ENCODE peak calls at places on chromosomes 13 and 19, in eight cellular contexts. U, R, H, M, L, N, T and C are unnamed samples.

GRCh38 chr13:53250272-53250875 is 221.8 kb downstream of the OLFM4 start:
- DNase-seq in U (peak), R (no peak), H (no peak), M (no peak), L (no peak), N (peak), T (peak), C (peak)

GRCh38 chr19:50909240-50910070 is 1.7 kb downstream of the KLK4 start:
- DNase-seq in U (peak), R (no peak), H (no peak), M (no peak), L (no peak), N (peak), T (peak), C (no peak)

GRCh38 chr19:18795540-18795939 is 4.4 kb upstream of the COMP start:
- DNase-seq in U (no peak), R (no peak), H (no peak), M (no peak), L (no peak), N (no peak), T (no peak), C (no peak)

GRCh38 chr19:47161876-47162489 is 31.3 kb downstream of the SAE1 start:
- DNase-seq in U (no peak), R (no peak), H (no peak), M (no peak), L (no peak), N (no peak), T (no peak), C (no peak)

GRCh38 chr19:46721269-46722003 is 4.5 kb upstream of the PRKD2 start:
- DNase-seq in U (peak), R (no peak), H (no peak), M (peak), L (no peak), N (no peak), T (peak), C (no peak)

GRCh38 chr19:6744381-6745288 is 5.2 kb downstream of the TRIP10 start:
- DNase-seq in U (no peak), R (peak), H (no peak), M (peak), L (peak), N (peak), T (peak), C (peak)

GRCh38 chr19:47415953-47416666 is 3.2 kb downstream of the MEIS3 start:
- DNase-seq in U (no peak), R (no peak), H (no peak), M (no peak), L (no peak), N (no peak), T (no peak), C (no peak)

GRCh38 chr13:55160911-55161310 is 1979.8 kb upstream of the PRR20A start:
- DNase-seq in U (no peak), R (no peak), H (no peak), M (no peak), L (no peak), N (no peak), T (no peak), C (no peak)

GRCh38 chr19:55115446-55116065 is 1.9 kb downstream of the PPP1R12C start:
- DNase-seq in U (no peak), R (no peak), H (no peak), M (peak), L (peak), N (no peak), T (no peak), C (no peak)

GRCh38 chr13:27559714-27560113 is 60.6 kb downstream of the LNX2 start:
- DNase-seq in U (no peak), R (no peak), H (peak), M (no peak), L (no peak), N (no peak), T (no peak), C (no peak)

GRCh38 chr19:36850646-36851442 is at the start of gene ZNF345:
- DNase-seq in U (peak), R (peak), H (peak), M (peak), L (peak), N (peak), T (peak), C (peak)

GRCh38 chr13:43307921-43308433 is 284.6 kb downstream of the DNAJC15 start:
- DNase-seq in U (peak), R (peak), H (no peak), M (peak), L (peak), N (peak), T (no peak), C (peak)

GRCh38 chr19:55092423-55093318 is 17.0 kb downstream of the EPS8L1 start:
- DNase-seq in U (no peak), R (no peak), H (peak), M (peak), L (no peak), N (no peak), T (no peak), C (no peak)

GRCh38 chr19:13784731-13785452 is 10.4 kb upstream of the ZSWIM4 start:
- DNase-seq in U (peak), R (peak), H (peak), M (peak), L (peak), N (peak), T (no peak), C (peak)

GRCh38 chr13:51177188-51177587 is 45.0 kb upstream of the FAM124A start:
- DNase-seq in U (no peak), R (no peak), H (no peak), M (no peak), L (no peak), N (no peak), T (no peak), C (no peak)

GRCh38 chr19:29940971-29941585 is 961 bp upstream of the URI1 start:
- DNase-seq in U (no peak), R (no peak), H (no peak), M (no peak), L (no peak), N (no peak), T (no peak), C (no peak)

GRCh38 chr19:49154279-49154678 is 917 bp downstream of the HRC start:
- DNase-seq in U (no peak), R (no peak), H (no peak), M (no peak), L (no peak), N (no peak), T (no peak), C (no peak)

GRCh38 chr19:12913871-12914690 is 5.0 kb downstream of the SYCE2 start:
- DNase-seq in U (peak), R (no peak), H (peak), M (no peak), L (no peak), N (peak), T (no peak), C (no peak)

GRCh38 chr19:42114412-42114811 is 17.8 kb downstream of the POU2F2 start:
- DNase-seq in U (no peak), R (no peak), H (no peak), M (no peak), L (no peak), N (no peak), T (no peak), C (no peak)

GRCh38 chr13:44906758-44907157 is 82.5 kb downstream of the NUFIP1 start:
- DNase-seq in U (no peak), R (peak), H (no peak), M (no peak), L (peak), N (no peak), T (no peak), C (no peak)

GRCh38 chr13:34357435-34358232 is 539.7 kb downstream of the RFC3 start:
- DNase-seq in U (no peak), R (peak), H (no peak), M (no peak), L (no peak), N (no peak), T (no peak), C (peak)

GRCh38 chr19:15464394-15465385 is at the start of gene RASAL3:
- DNase-seq in U (no peak), R (no peak), H (peak), M (no peak), L (no peak), N (no peak), T (no peak), C (no peak)

GRCh38 chr13:106232680-106233079 is 302.8 kb downstream of the EFNB2 start:
- DNase-seq in U (no peak), R (no peak), H (no peak), M (no peak), L (no peak), N (no peak), T (no peak), C (no peak)

GRCh38 chr19:6610934-6611370 is 20.0 kb upstream of the CD70 start:
- DNase-seq in U (no peak), R (no peak), H (no peak), M (no peak), L (no peak), N (no peak), T (no peak), C (no peak)

GRCh38 chr13:81247711-81248110 is 906.8 kb upstream of the SPRY2 start:
- DNase-seq in U (no peak), R (no peak), H (no peak), M (no peak), L (no peak), N (no peak), T (no peak), C (no peak)

GRCh38 chr19:32649751-32650150 is 25.2 kb downstream of the ANKRD27 start:
- DNase-seq in U (no peak), R (peak), H (no peak), M (no peak), L (no peak), N (no peak), T (no peak), C (no peak)

GRCh38 chr13:34515201-34515600 is 426.9 kb upstream of the NBEA start:
- DNase-seq in U (no peak), R (no peak), H (no peak), M (no peak), L (no peak), N (no peak), T (no peak), C (no peak)

GRCh38 chr13:33123066-33123940 is 107.1 kb downstream of the KL start:
- DNase-seq in U (peak), R (no peak), H (no peak), M (no peak), L (no peak), N (peak), T (no peak), C (no peak)

GRCh38 chr13:113034451-113035208 is 65.6 kb downstream of the MCF2L start:
- DNase-seq in U (peak), R (peak), H (no peak), M (no peak), L (peak), N (peak), T (peak), C (no peak)

GRCh38 chr13:106375085-106375484 is 160.4 kb downstream of the EFNB2 start:
- DNase-seq in U (no peak), R (no peak), H (no peak), M (no peak), L (no peak), N (no peak), T (no peak), C (no peak)

GRCh38 chr19:47456721-47457478 is 14.8 kb downstream of the SLC8A2 start:
- DNase-seq in U (no peak), R (no peak), H (no peak), M (peak), L (no peak), N (no peak), T (no peak), C (no peak)

GRCh38 chr19:16919496-16919895 is 30.7 kb downstream of the F2RL3 start:
- DNase-seq in U (no peak), R (no peak), H (no peak), M (no peak), L (no peak), N (no peak), T (no peak), C (no peak)

GRCh38 chr13:81917829-81918228 is 1576.9 kb upstream of the SPRY2 start:
- DNase-seq in U (no peak), R (no peak), H (no peak), M (no peak), L (no peak), N (no peak), T (no peak), C (no peak)

GRCh38 chr19:8585894-8586750 is 8.9 kb upstream of the MYO1F start:
- DNase-seq in U (peak), R (no peak), H (peak), M (no peak), L (no peak), N (no peak), T (no peak), C (no peak)

DNA sequence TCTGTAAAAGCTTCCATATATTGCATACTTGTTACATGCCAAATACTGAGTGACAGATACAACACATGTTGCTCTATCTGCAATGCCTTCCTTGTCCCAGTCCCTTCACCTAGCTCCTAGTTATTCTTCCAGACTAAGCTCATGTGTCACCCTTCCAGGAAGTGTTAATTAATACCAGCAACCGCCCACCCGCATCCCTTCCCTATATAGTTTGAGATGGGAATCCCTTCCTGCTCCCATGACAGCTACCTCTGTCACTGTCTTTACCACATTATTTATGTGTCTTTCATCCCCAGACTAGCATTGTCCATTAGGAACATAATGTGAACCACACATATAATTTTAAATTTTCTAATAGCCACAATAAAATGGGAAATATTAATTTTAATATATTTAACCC is 49.5 kb upstream of the FRY start:
- DNase-seq in U (no peak), R (no peak), H (no peak), M (no peak), L (no peak), N (no peak), T (no peak), C (no peak)
- H3K27ac ChIP-seq in U (no peak), R (no peak), H (no peak), M (no peak), L (no peak), N (no peak), T (peak), C (no peak)

DNA sequence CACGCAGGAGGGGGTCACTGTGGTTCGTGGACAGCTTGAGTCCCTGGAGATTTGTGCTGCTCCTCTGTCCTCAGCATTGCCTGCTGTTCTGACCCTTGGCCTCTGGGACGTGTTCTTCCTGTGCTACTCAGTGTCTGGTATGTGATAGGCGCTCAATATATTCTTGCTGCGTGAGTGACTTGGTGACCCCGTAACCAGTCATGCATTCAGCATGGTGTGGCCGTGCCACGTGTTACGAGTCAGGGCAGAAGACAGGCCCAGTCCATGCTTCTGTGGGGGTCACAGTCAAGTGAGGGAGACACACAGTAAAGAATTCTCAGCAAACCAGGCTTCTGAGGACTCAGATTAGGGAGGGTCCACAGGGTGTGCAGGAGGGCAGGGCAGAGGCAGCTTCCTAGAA is 7.8 kb downstream of the PPP1R37 start:
- DNase-seq in U (no peak), R (no peak), H (no peak), M (no peak), L (no peak), N (no peak), T (no peak), C (no peak)
- H3K27ac ChIP-seq in U (no peak), R (peak), H (no peak), M (no peak), L (no peak), N (no peak), T (no peak), C (no peak)

GRCh38 chr19:28170066-28170465 is 1042.9 kb downstream of the UQCRFS1 start:
- DNase-seq in U (no peak), R (no peak), H (no peak), M (no peak), L (no peak), N (no peak), T (no peak), C (no peak)
- H3K27ac ChIP-seq in U (no peak), R (no peak), H (no peak), M (no peak), L (no peak), N (no peak), T (no peak), C (no peak)

GRCh38 chr13:67943116-67943515 is 713.0 kb upstream of the PCDH9 start:
- DNase-seq in U (no peak), R (no peak), H (no peak), M (no peak), L (no peak), N (no peak), T (no peak), C (no peak)
- H3K27ac ChIP-seq in U (no peak), R (no peak), H (no peak), M (no peak), L (no peak), N (no peak), T (no peak), C (no peak)

DNA sequence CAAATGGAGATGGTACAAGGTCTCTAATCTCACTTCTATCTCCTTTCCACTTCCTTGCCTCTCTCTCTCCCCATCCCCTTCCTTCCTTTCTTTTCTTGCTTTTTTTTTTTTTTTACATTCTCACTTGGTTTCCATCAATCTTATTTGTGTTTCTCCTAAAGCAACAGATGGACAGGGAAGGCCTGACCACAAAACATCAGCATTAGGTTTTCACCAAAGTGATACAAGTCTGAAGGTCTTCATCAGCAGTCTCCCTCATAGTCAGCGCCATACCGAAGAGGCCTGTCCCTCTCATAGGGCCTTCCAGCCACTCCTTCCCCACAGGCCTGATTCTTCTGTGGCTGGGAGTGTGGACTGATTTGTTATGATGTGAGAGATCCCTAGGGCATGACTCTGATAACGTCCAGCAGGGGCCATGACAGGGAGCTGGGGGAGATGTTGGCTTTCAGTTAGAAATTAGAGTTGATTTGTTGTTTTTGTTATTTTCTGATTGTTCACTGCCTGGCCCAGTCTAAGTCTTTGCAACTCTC is 158.7 kb downstream of the SLC7A1 start:
- DNase-seq in U (no peak), R (no peak), H (no peak), M (no peak), L (no peak), N (no peak), T (no peak), C (no peak)
- H3K27ac ChIP-seq in U (no peak), R (no peak), H (no peak), M (no peak), L (peak), N (no peak), T (no peak), C (no peak)

DNA sequence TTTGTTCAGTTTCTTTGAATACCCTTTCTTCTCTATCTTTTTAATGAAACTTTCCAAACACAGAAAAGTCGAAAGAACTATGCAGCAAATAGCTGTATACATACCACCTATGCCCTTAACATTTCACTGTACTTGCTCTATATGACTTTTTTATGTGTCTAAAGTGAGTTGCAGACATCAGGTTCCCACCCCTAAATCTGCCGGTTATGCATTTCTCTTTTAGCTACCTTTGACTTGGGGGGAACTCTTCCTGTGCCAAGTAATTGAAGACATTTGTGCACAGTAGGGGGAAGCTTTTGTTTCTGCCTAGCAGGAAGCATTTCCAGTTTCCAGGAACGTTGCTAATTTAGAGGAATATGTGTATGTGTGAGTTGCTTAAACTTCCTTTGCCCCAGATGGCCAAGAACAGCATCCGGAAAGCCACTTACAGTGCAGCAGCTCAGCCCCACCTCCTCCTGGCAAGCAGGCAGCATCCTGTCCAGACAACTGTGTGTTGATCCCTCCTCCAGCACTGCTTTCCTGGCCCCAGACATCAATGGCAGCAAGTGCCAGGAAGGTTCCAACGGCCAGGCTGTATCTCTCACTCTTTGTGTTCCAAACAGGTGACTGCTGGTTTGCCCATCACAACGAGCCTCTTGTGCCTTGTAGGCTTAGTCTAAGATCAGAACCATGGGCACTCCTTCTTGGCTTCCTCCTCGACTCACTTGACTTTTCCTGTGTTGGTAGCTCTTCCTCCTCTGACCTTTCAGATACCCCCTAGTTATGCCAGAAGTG is 14.7 kb upstream of the GRAMD1A start:
- DNase-seq in U (no peak), R (peak), H (peak), M (peak), L (no peak), N (no peak), T (no peak), C (no peak)
- H3K27ac ChIP-seq in U (no peak), R (no peak), H (no peak), M (no peak), L (no peak), N (no peak), T (no peak), C (no peak)

GRCh38 chr19:38039966-38040365 is 133.0 kb downstream of the SIPA1L3 start:
- DNase-seq in U (no peak), R (no peak), H (no peak), M (no peak), L (no peak), N (no peak), T (peak), C (peak)
- H3K27ac ChIP-seq in U (no peak), R (no peak), H (no peak), M (no peak), L (no peak), N (no peak), T (peak), C (peak)

GRCh38 chr19:43464089-43464775 is 1.2 kb downstream of the LYPD3 start:
- DNase-seq in U (no peak), R (no peak), H (no peak), M (peak), L (peak), N (peak), T (no peak), C (no peak)

GRCh38 chr19:43462383-43462782 is 3.0 kb downstream of the LYPD3 start:
- DNase-seq in U (no peak), R (no peak), H (no peak), M (no peak), L (no peak), N (no peak), T (no peak), C (no peak)

GRCh38 chr19:43461303-43461702 is 4.1 kb downstream of the LYPD3 start:
- DNase-seq in U (no peak), R (no peak), H (no peak), M (no peak), L (no peak), N (no peak), T (no peak), C (no peak)

GRCh38 chr19:43463381-43464088 is 1.9 kb downstream of the LYPD3 start:
- DNase-seq in U (peak), R (peak), H (peak), M (peak), L (peak), N (peak), T (peak), C (peak)

GRCh38 chr19:43462887-43463380 is 2.5 kb downstream of the LYPD3 start:
- DNase-seq in U (no peak), R (no peak), H (no peak), M (no peak), L (no peak), N (no peak), T (no peak), C (no peak)
- H3K27ac ChIP-seq in U (no peak), R (peak), H (peak), M (no peak), L (peak), N (peak), T (peak), C (no peak)